ENCODE peak calls at places on chromosomes 12 and 14, in seven cellular contexts. I is stimulated activated CD4-positive, alpha-beta T cell treated with anti-CD3 and anti-CD28 coated beads, Interleukin-15, amount 100 ng/mL, for 24 hours; E is brain microvascular endothelial cell; D is NCI-H1105; P is KBM-7; Z is epithelial cell of prostate; R is SW480. W is an unnamed sample.

GRCh38 chr14:96501383-96501745 is 818 bp upstream of the PAPOLA start:
- DNase-seq in D (no peak), I (peak), Z (no peak), R (no peak), P (no peak), E (peak), W (no peak)

GRCh38 chr14:49853572-49854375 is 1.2 kb upstream of the NEMF start:
- DNase-seq in P (no peak), E (peak), D (no peak), I (peak), Z (no peak), R (peak), W (peak)

GRCh38 chr14:100049220-100049619 is 16.0 kb upstream of the EVL start:
- DNase-seq in E (peak), P (no peak), Z (no peak), R (no peak), I (no peak), D (no peak), W (no peak)

GRCh38 chr14:56131865-56132830 is 13.9 kb downstream of the PELI2 start:
- DNase-seq in R (no peak), D (no peak), I (peak), E (no peak), Z (no peak), P (no peak), W (no peak)

GRCh38 chr14:68039593-68039992 is 220.0 kb downstream of the RAD51B start:
- DNase-seq in P (no peak), D (no peak), E (no peak), Z (no peak), I (no peak), R (no peak), W (no peak)

GRCh38 chr12:62695696-62696095 is 229.1 kb downstream of the MON2 start:
- DNase-seq in R (no peak), Z (no peak), I (no peak), P (no peak), E (no peak), D (no peak), W (no peak)

GRCh38 chr12:62586850-62587249 is 120.2 kb downstream of the MON2 start:
- DNase-seq in E (peak), R (no peak), P (no peak), Z (no peak), I (no peak), D (no peak), W (no peak)

GRCh38 chr12:29033519-29033918 is 115.6 kb upstream of the FAR2 start:
- DNase-seq in D (no peak), P (no peak), I (no peak), E (no peak), Z (no peak), R (no peak), W (no peak)

GRCh38 chr12:52144512-52145227 is 47.1 kb downstream of the KRT80 start:
- DNase-seq in P (no peak), I (no peak), D (no peak), E (no peak), Z (no peak), R (peak), W (no peak)

GRCh38 chr14:92472860-92473259 is 40.7 kb upstream of the RIN3 start:
- DNase-seq in D (no peak), I (no peak), R (peak), P (peak), Z (no peak), E (no peak), W (peak)

GRCh38 chr12:84763112-84763511 is 149.5 kb downstream of the SLC6A15 start:
- DNase-seq in I (no peak), E (peak), R (no peak), P (no peak), Z (no peak), D (no peak), W (no peak)

GRCh38 chr14:28243600-28243999 is 523.0 kb upstream of the FOXG1 start:
- DNase-seq in P (no peak), R (no peak), I (no peak), Z (no peak), E (no peak), D (no peak), W (no peak)

GRCh38 chr14:30573203-30573814 is 14.4 kb downstream of the G2E3 start:
- DNase-seq in I (no peak), Z (peak), D (no peak), R (no peak), E (no peak), P (no peak), W (no peak)

GRCh38 chr14:52175982-52176502 is 91.5 kb upstream of the PTGDR start:
- DNase-seq in D (no peak), R (no peak), I (no peak), Z (no peak), E (no peak), P (peak), W (no peak)

GRCh38 chr14:61628192-61628591 is 67.1 kb upstream of the HIF1A start:
- DNase-seq in P (no peak), E (no peak), R (no peak), D (no peak), I (no peak), Z (no peak), W (no peak)

GRCh38 chr12:6772729-6773661 is 675 bp downstream of the LAG3 start:
- DNase-seq in I (peak), Z (no peak), E (no peak), R (no peak), D (no peak), P (no peak), W (no peak)

GRCh38 chr14:104826197-104826857 is 25.4 kb downstream of the ZBTB42 start:
- DNase-seq in E (peak), Z (no peak), I (peak), D (peak), P (peak), R (peak), W (peak)

W was measured in LoVo.